ENCODE peak calls at places on chromosomes 2 and 18, in nine cellular contexts. Z is astrocyte of the spinal cord, U is upper lobe of right lung, W is AG10803, B is adipocyte, F is fibroblast of lung, E is mesendoderm, J is heart left ventricle, Q is PC-9. A is an unnamed sample.

GRCh38 chr2:27308359-27308875 is at the start of gene UCN:
- DNase-seq in B (peak), Z (peak), Q (no peak), E (peak), F (peak), J (peak), W (peak), U (no peak), A (peak)

GRCh38 chr2:118577202-118577601 is 270.2 kb downstream of the EN1 start:
- DNase-seq in E (peak), Z (no peak), B (no peak), J (no peak), U (no peak), Q (no peak), W (peak), F (no peak), A (no peak)

GRCh38 chr2:3233877-3234276 is 143.7 kb downstream of the EIPR1 start:
- DNase-seq in F (no peak), B (no peak), Q (no peak), W (no peak), Z (no peak), E (no peak), J (no peak), U (no peak), A (no peak)

GRCh38 chr18:7601249-7601620 is 34.1 kb downstream of the PTPRM start:
- DNase-seq in J (no peak), Z (peak), B (peak), E (peak), F (no peak), U (no peak), Q (no peak), W (peak), A (no peak)

GRCh38 chr2:223944166-223944703 is 900 bp downstream of the WDFY1 start:
- DNase-seq in U (peak), F (peak), W (no peak), E (peak), B (peak), J (peak), Q (peak), Z (peak), A (peak)

GRCh38 chr2:168355110-168355509 is 101.0 kb upstream of the CERS6 start:
- DNase-seq in J (no peak), B (no peak), U (no peak), Q (no peak), Z (no peak), F (no peak), W (no peak), E (no peak), A (no peak)

GRCh38 chr2:220320326-220320725 is 692.9 kb downstream of the SLC4A3 start:
- DNase-seq in J (no peak), Z (no peak), B (peak), E (no peak), W (peak), Q (no peak), F (peak), U (no peak), A (no peak)

GRCh38 chr2:36088716-36089328 is 266.8 kb upstream of the CRIM1 start:
- DNase-seq in J (no peak), Z (no peak), Q (no peak), F (no peak), U (no peak), E (peak), W (no peak), B (no peak), A (no peak)

GRCh38 chr18:75305984-75306383 is 95.4 kb downstream of the TSHZ1 start:
- DNase-seq in B (no peak), F (no peak), W (no peak), J (no peak), U (no peak), E (no peak), Q (no peak), Z (no peak), A (no peak)

GRCh38 chr2:100606740-100607343 is 44.0 kb downstream of the PDCL3 start:
- DNase-seq in E (peak), Q (peak), B (peak), W (peak), U (peak), Z (peak), F (peak), J (no peak), A (peak)

GRCh38 chr2:234910186-234910679 is 41.6 kb upstream of the SH3BP4 start:
- DNase-seq in Q (no peak), F (no peak), W (no peak), B (no peak), J (no peak), E (no peak), U (no peak), Z (no peak), A (no peak)

GRCh38 chr2:74648009-74648443 is at the start of gene M1AP:
- DNase-seq in Z (no peak), U (no peak), W (no peak), B (no peak), Q (peak), F (no peak), E (peak), J (no peak), A (peak)

GRCh38 chr18:54109131-54109683 is 115.3 kb downstream of the MBD2 start:
- DNase-seq in F (no peak), B (no peak), U (no peak), J (no peak), E (no peak), Z (no peak), W (peak), Q (no peak), A (no peak)

GRCh38 chr2:142189506-142189905 is 58.7 kb upstream of the LRP1B start:
- DNase-seq in Q (no peak), F (no peak), J (no peak), E (no peak), B (peak), U (no peak), Z (no peak), W (no peak), A (no peak)

GRCh38 chr2:156341482-156342251 is 9.1 kb upstream of the NR4A2 start:
- DNase-seq in J (peak), F (peak), W (peak), U (peak), Q (peak), E (peak), Z (peak), B (peak), A (peak)

GRCh38 chr2:43309935-43310334 is 83.5 kb upstream of the ZFP36L2 start:
- DNase-seq in J (no peak), B (no peak), W (no peak), Q (no peak), Z (no peak), U (no peak), F (no peak), E (no peak), A (no peak)

GRCh38 chr2:860259-860855 is 90.3 kb upstream of the SNTG2 start:
- DNase-seq in F (no peak), Q (no peak), B (no peak), E (no peak), U (no peak), W (no peak), J (no peak), Z (no peak), A (no peak)

GRCh38 chr2:70671059-70671685 is 96.8 kb downstream of the ADD2 start:
- DNase-seq in F (no peak), B (no peak), W (peak), E (peak), Q (no peak), J (no peak), U (no peak), Z (peak), A (no peak)

GRCh38 chr18:21949326-21950015 is 208.9 kb downstream of the MIB1 start:
- DNase-seq in U (no peak), E (no peak), B (no peak), Z (no peak), W (no peak), F (no peak), J (no peak), Q (no peak), A (no peak)

GRCh38 chr2:239998006-239998405 is 27.1 kb downstream of the NDUFA10 start:
- DNase-seq in Z (no peak), U (no peak), W (no peak), J (no peak), Q (no peak), E (no peak), B (no peak), F (no peak), A (no peak)

GRCh38 chr2:11842324-11842723 is 95.9 kb downstream of the LPIN1 start:
- DNase-seq in U (no peak), E (no peak), Q (no peak), W (no peak), B (no peak), Z (no peak), J (no peak), F (no peak), A (no peak)

GRCh38 chr2:86398911-86399474 is 42.2 kb upstream of the KDM3A start:
- DNase-seq in F (no peak), W (no peak), J (no peak), Q (no peak), B (no peak), U (no peak), E (no peak), Z (no peak), A (no peak)

GRCh38 chr2:140657657-140658056 is 1473.2 kb downstream of the LRP1B start:
- DNase-seq in F (peak), Z (peak), Q (no peak), W (no peak), J (no peak), E (no peak), U (no peak), B (peak), A (no peak)

GRCh38 chr18:70499218-70499691 is 210.4 kb downstream of the SOCS6 start:
- DNase-seq in E (peak), B (no peak), W (no peak), Q (no peak), F (no peak), U (no peak), J (no peak), Z (no peak), A (peak)

GRCh38 chr2:176997074-176997791 is 215.4 kb upstream of the HNRNPA3 start:
- DNase-seq in E (no peak), F (peak), J (no peak), W (peak), Z (peak), Q (no peak), B (peak), U (no peak), A (no peak)

GRCh38 chr2:138209009-138209408 is 244.7 kb downstream of the HNMT start:
- DNase-seq in W (no peak), J (no peak), U (no peak), Z (peak), B (no peak), F (no peak), E (no peak), Q (no peak), A (no peak)

GRCh38 chr18:78473563-78473962 is 506.1 kb upstream of the SALL3 start:
- DNase-seq in U (no peak), W (no peak), Z (no peak), J (no peak), B (no peak), Q (no peak), E (no peak), F (no peak), A (no peak)

GRCh38 chr2:108315408-108316193 is 26.9 kb downstream of the SULT1C2 start:
- DNase-seq in U (no peak), B (peak), W (peak), J (no peak), E (no peak), Z (no peak), Q (no peak), F (no peak), A (no peak)

GRCh38 chr2:188478724-188479123 is 187.1 kb downstream of the GULP1 start:
- DNase-seq in E (peak), W (no peak), B (no peak), Q (no peak), F (no peak), U (no peak), Z (no peak), J (no peak), A (peak)

GRCh38 chr2:46978696-46979095 is 63.1 kb upstream of the MCFD2 start:
- DNase-seq in B (no peak), Z (no peak), U (no peak), E (no peak), J (no peak), Q (no peak), W (no peak), F (no peak), A (no peak)

GRCh38 chr18:37420315-37420880 is 145.2 kb downstream of the CELF4 start:
- DNase-seq in J (no peak), F (no peak), E (peak), U (no peak), W (no peak), Q (no peak), Z (no peak), B (no peak), A (no peak)

GRCh38 chr18:37564796-37565137 is 831 bp downstream of the CELF4 start:
- DNase-seq in J (peak), Z (peak), W (peak), U (peak), F (peak), B (peak), Q (no peak), E (peak), A (peak)

GRCh38 chr2:240983996-240984498 is 14.4 kb upstream of the SNED1 start:
- DNase-seq in E (no peak), Q (no peak), Z (no peak), U (no peak), F (no peak), W (no peak), J (no peak), B (no peak), A (peak)

GRCh38 chr18:906416-907170 is 1.9 kb downstream of the ADCYAP1 start:
- DNase-seq in W (no peak), E (peak), F (no peak), U (no peak), Q (no peak), J (no peak), B (no peak), Z (no peak), A (no peak)

GRCh38 chr2:61538920-61539559 is 884 bp upstream of the XPO1 start:
- DNase-seq in Z (peak), E (peak), Q (no peak), J (peak), W (peak), B (peak), F (peak), U (no peak), A (peak)

GRCh38 chr2:147227313-147227712 is 617.5 kb upstream of the ACVR2A start:
- DNase-seq in E (no peak), F (no peak), Q (no peak), W (no peak), J (no peak), U (no peak), Z (no peak), B (no peak), A (no peak)

GRCh38 chr2:147222506-147222905 is 622.3 kb upstream of the ACVR2A start:
- DNase-seq in E (peak), J (no peak), B (no peak), F (no peak), U (no peak), Q (no peak), Z (no peak), W (no peak), A (no peak)

GRCh38 chr2:147224070-147224469 is 620.8 kb upstream of the ACVR2A start:
- DNase-seq in W (no peak), B (no peak), Q (no peak), E (peak), F (no peak), U (no peak), Z (no peak), J (no peak), A (no peak)

GRCh38 chr2:147223119-147223518 is 621.7 kb upstream of the ACVR2A start:
- DNase-seq in B (no peak), F (no peak), W (no peak), Q (no peak), Z (no peak), J (no peak), E (peak), U (no peak), A (no peak)

DNA sequence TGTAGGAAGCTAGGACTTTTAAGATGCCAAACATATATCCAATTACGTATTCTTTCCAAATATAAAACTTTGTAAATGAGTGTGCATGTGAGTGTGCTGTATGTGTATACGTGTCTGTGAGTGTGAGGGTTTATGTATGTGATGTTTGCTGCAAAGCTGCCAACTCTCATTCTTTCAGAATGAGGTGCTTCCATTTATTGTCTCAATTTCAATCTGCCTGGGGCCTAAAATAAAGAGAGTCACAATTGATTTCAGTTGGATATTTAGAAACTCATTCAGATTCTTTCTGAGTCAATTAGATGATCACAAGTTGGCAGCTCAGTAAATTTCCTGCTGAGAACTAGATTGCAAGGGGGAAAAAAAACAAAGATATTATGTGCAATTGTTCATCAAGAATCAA is 621.3 kb upstream of the ACVR2A start:
- DNase-seq in J (no peak), Z (no peak), B (no peak), Q (no peak), F (no peak), W (no peak), E (no peak), U (no peak), A (no peak)
- H3K4me3 ChIP-seq in J (no peak), Z (no peak), B (no peak), Q (no peak), F (no peak), W (no peak), E (no peak), U (no peak), A (no peak)

GRCh38 chr2:218982312-218983262 is 2.4 kb downstream of the FEV start:
- DNase-seq in F (no peak), B (no peak), Q (no peak), U (no peak), J (no peak), E (no peak), W (no peak), Z (no peak), A (no peak)

GRCh38 chr2:218981390-218982311 is 3.3 kb downstream of the FEV start:
- DNase-seq in F (no peak), B (peak), Q (no peak), E (peak), W (no peak), Z (no peak), J (peak), U (peak), A (peak)

GRCh38 chr2:218980800-218981389 is 4.1 kb downstream of the FEV start:
- DNase-seq in U (no peak), J (no peak), W (no peak), Z (no peak), Q (no peak), B (no peak), F (no peak), E (no peak), A (no peak)

GRCh38 chr2:218983263-218983970 is 1.6 kb downstream of the FEV start:
- DNase-seq in F (no peak), Z (no peak), B (no peak), U (no peak), E (no peak), J (no peak), W (no peak), Q (no peak), A (no peak)

DNA sequence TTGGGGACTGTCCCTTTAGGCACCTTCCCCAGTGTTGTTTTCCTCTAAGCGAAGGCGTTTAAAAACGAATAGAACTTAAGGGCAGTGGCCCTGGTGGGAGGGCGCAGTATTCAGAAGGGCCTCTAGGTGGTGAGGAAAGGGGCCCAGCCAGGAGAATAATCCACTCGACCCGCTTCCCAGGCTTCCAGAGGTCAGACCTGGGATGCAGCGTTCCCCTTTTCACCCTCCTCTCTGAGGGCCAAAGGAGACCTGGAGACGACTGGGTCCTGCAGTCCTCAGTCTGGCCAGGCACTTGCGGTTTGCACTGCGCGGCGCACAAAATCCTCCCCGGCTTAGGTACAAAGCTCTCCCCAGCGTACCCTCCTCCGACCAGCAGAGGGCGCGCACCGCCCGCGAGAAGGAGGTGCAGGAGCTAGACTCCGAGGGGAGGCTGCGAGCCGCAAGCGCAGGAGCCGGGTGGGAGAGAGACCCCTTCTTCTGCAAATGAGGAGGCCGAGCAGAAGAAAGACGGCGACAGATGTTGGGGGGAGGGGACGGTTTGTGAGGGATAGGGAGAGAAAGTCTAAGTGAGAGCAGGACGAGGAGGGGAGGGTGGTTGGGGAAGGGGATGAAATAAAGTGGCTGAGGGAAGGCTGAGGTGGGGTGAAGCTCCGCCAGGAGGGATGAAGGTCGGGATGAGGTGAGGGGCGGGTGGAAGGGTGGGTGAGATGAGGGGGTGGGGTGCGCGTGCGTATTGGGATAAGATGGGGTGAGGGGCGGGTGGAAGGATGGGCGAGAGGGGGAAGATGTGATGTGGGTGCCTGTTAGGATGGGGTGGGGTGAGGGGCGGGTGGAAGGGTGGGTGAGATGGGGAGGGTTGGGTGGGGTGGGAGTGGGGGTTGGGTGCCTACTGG is 4.9 kb downstream of the FEV start:
- DNase-seq in B (peak), J (peak), W (peak), F (peak), E (peak), Q (peak), Z (peak), U (peak), A (peak)
- H3K4me3 ChIP-seq in B (peak), J (no peak), W (peak), F (peak), E (no peak), Q (peak), Z (no peak), U (peak), A (peak)

DNA sequence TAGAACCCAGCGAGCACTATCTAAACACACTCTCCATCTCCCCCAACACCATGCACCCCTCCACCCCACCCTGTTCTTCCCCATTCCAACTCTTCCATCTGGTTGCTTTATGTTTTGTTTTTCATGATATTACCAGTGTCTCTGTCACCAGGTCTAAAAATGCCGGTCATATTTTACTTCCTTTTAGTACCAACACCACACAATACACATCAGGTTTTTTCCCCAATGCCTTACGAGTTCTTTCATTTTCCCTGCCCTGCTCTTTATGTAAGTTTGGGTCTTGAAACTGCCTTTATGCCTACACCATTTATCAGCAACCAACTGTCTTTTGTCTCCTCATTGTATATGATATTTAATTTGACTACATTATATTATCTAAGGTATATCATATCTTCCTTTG is 10.1 kb upstream of the ITGA4 start:
- DNase-seq in E (no peak), W (no peak), F (no peak), Z (no peak), Q (no peak), B (no peak), J (no peak), U (no peak), A (no peak)
- H3K4me3 ChIP-seq in E (no peak), W (no peak), F (no peak), Z (no peak), Q (no peak), B (no peak), J (no peak), U (no peak), A (no peak)

GRCh38 chr2:23533014-23533730 is 148.2 kb downstream of the KLHL29 start:
- DNase-seq in E (peak), Q (no peak), W (no peak), J (no peak), F (no peak), Z (no peak), U (no peak), B (no peak), A (no peak)
- H3K4me3 ChIP-seq in E (no peak), Q (no peak), W (no peak), J (no peak), F (no peak), Z (no peak), U (no peak), B (no peak), A (no peak)